ENCODE peak calls at places on chromosomes 12 and 14, in five cellular contexts. One of them, this sample, is unnamed.

GRCh38 chr12:53378705-53379388 is 1.1 kb upstream of the SP1 start:
- DNase-seq in IMR-90: no peak
- DNase-seq in HFF-Myc: no peak
- DNase-seq in epithelial cell of esophagus: no peak
- DNase-seq in A673: no peak
- DNase-seq in this sample: no peak

GRCh38 chr12:128388461-128388921 is 121.5 kb downstream of the TMEM132C start:
- DNase-seq in IMR-90: no peak
- DNase-seq in HFF-Myc: no peak
- DNase-seq in epithelial cell of esophagus: no peak
- DNase-seq in A673: no peak
- DNase-seq in this sample: no peak

GRCh38 chr12:53200458-53201169 is 6.4 kb downstream of the ITGB7 start:
- DNase-seq in IMR-90: no peak
- DNase-seq in HFF-Myc: no peak
- DNase-seq in epithelial cell of esophagus: peak
- DNase-seq in A673: no peak
- DNase-seq in this sample: no peak

GRCh38 chr12:20194171-20194570 is 174.2 kb upstream of the PDE3A start:
- DNase-seq in IMR-90: peak
- DNase-seq in HFF-Myc: no peak
- DNase-seq in epithelial cell of esophagus: no peak
- DNase-seq in A673: peak
- DNase-seq in this sample: peak

GRCh38 chr14:55938249-55938791 is 179.9 kb upstream of the PELI2 start:
- DNase-seq in IMR-90: peak
- DNase-seq in HFF-Myc: peak
- DNase-seq in epithelial cell of esophagus: peak
- DNase-seq in A673: no peak
- DNase-seq in this sample: peak

GRCh38 chr12:83318386-83318971 is 631.8 kb downstream of the TMTC2 start:
- DNase-seq in IMR-90: peak
- DNase-seq in HFF-Myc: no peak
- DNase-seq in epithelial cell of esophagus: peak
- DNase-seq in A673: no peak
- DNase-seq in this sample: no peak

GRCh38 chr12:107404981-107405380 is 280.6 kb upstream of the PWP1 start:
- DNase-seq in IMR-90: peak
- DNase-seq in HFF-Myc: no peak
- DNase-seq in epithelial cell of esophagus: peak
- DNase-seq in A673: peak
- DNase-seq in this sample: no peak

GRCh38 chr12:18139254-18139653 is 49.3 kb upstream of the RERGL start:
- DNase-seq in IMR-90: no peak
- DNase-seq in HFF-Myc: no peak
- DNase-seq in epithelial cell of esophagus: no peak
- DNase-seq in A673: no peak
- DNase-seq in this sample: no peak

GRCh38 chr12:107776171-107776570 is 1.7 kb downstream of the ASCL4 start:
- DNase-seq in IMR-90: no peak
- DNase-seq in HFF-Myc: no peak
- DNase-seq in epithelial cell of esophagus: no peak
- DNase-seq in A673: no peak
- DNase-seq in this sample: no peak

GRCh38 chr14:77618381-77618780 is 1.9 kb upstream of the SPTLC2 start:
- DNase-seq in IMR-90: no peak
- DNase-seq in HFF-Myc: no peak
- DNase-seq in epithelial cell of esophagus: peak
- DNase-seq in A673: no peak
- DNase-seq in this sample: no peak
- TF ChIP-seq CTCF in IMR-90: no peak
- TF ChIP-seq CTCF in HFF-Myc: no peak
- TF ChIP-seq CTCF in epithelial cell of esophagus: no peak
- TF ChIP-seq CTCF in A673: no peak
- TF ChIP-seq CTCF in this sample: no peak

GRCh38 chr14:65834812-65835211 is 422.3 kb downstream of the FUT8 start:
- DNase-seq in IMR-90: no peak
- DNase-seq in HFF-Myc: no peak
- DNase-seq in epithelial cell of esophagus: no peak
- DNase-seq in A673: no peak
- DNase-seq in this sample: no peak

GRCh38 chr14:65833256-65833880 is 420.8 kb downstream of the FUT8 start:
- DNase-seq in IMR-90: no peak
- DNase-seq in HFF-Myc: no peak
- DNase-seq in epithelial cell of esophagus: no peak
- DNase-seq in A673: no peak
- DNase-seq in this sample: no peak

GRCh38 chr14:65835501-65835900 is 423.0 kb downstream of the FUT8 start:
- DNase-seq in IMR-90: no peak
- DNase-seq in HFF-Myc: no peak
- DNase-seq in epithelial cell of esophagus: no peak
- DNase-seq in A673: no peak
- DNase-seq in this sample: no peak

GRCh38 chr14:65834051-65834450 is 421.5 kb downstream of the FUT8 start:
- DNase-seq in IMR-90: no peak
- DNase-seq in HFF-Myc: no peak
- DNase-seq in epithelial cell of esophagus: no peak
- DNase-seq in A673: no peak
- DNase-seq in this sample: no peak

GRCh38 chr14:65832431-65833253 is 420.1 kb downstream of the FUT8 start:
- DNase-seq in IMR-90: peak
- DNase-seq in HFF-Myc: no peak
- DNase-seq in epithelial cell of esophagus: no peak
- DNase-seq in A673: peak
- DNase-seq in this sample: no peak
- TF ChIP-seq CTCF in IMR-90: peak
- TF ChIP-seq CTCF in HFF-Myc: peak
- TF ChIP-seq CTCF in epithelial cell of esophagus: no peak
- TF ChIP-seq CTCF in A673: peak
- TF ChIP-seq CTCF in this sample: peak

GRCh38 chr14:89954045-89955021 is at the start of gene EFCAB11:
- DNase-seq in IMR-90: peak
- DNase-seq in HFF-Myc: peak
- DNase-seq in epithelial cell of esophagus: peak
- DNase-seq in A673: peak
- DNase-seq in this sample: peak
- TF ChIP-seq CTCF in IMR-90: peak
- TF ChIP-seq CTCF in HFF-Myc: no peak
- TF ChIP-seq CTCF in epithelial cell of esophagus: peak
- TF ChIP-seq CTCF in A673: peak
- TF ChIP-seq CTCF in this sample: peak

GRCh38 chr12:69091447-69092022 is 147.8 kb upstream of the CPSF6 start:
- DNase-seq in IMR-90: no peak
- DNase-seq in HFF-Myc: no peak
- DNase-seq in epithelial cell of esophagus: no peak
- DNase-seq in A673: no peak
- DNase-seq in this sample: no peak
- TF ChIP-seq CTCF in IMR-90: no peak
- TF ChIP-seq CTCF in HFF-Myc: no peak
- TF ChIP-seq CTCF in epithelial cell of esophagus: no peak
- TF ChIP-seq CTCF in A673: no peak
- TF ChIP-seq CTCF in this sample: no peak

GRCh38 chr14:19878029-19878642 is 3.2 kb downstream of the OR4K2 start:
- DNase-seq in IMR-90: no peak
- DNase-seq in HFF-Myc: peak
- DNase-seq in epithelial cell of esophagus: peak
- DNase-seq in A673: peak
- DNase-seq in this sample: no peak
- TF ChIP-seq CTCF in IMR-90: peak
- TF ChIP-seq CTCF in HFF-Myc: peak
- TF ChIP-seq CTCF in epithelial cell of esophagus: peak
- TF ChIP-seq CTCF in A673: peak
- TF ChIP-seq CTCF in this sample: peak

DNA sequence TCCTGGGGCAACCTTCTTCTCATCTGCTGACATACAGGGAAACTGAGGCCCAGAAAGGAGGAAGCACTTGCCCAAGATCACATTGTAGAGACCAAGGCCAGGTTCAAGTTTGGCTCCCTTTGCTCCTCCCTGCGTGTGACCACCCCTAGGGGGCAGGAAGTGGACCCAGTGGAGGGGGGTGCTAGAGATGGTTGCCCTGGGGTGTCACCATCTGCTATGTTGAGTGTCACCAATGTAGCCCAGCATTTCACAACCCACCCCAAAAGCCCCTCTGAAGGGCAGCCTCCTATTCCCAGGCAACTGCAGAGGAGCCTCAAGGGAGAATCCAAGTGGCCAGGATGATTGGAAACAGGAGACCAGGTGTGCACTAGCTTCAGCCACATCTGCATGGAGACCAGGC is 12.0 kb upstream of the RBM19 start:
- DNase-seq in IMR-90: no peak
- DNase-seq in HFF-Myc: no peak
- DNase-seq in epithelial cell of esophagus: no peak
- DNase-seq in A673: no peak
- DNase-seq in this sample: no peak
- TF ChIP-seq CTCF in IMR-90: no peak
- TF ChIP-seq CTCF in HFF-Myc: no peak
- TF ChIP-seq CTCF in epithelial cell of esophagus: no peak
- TF ChIP-seq CTCF in A673: no peak
- TF ChIP-seq CTCF in this sample: no peak

DNA sequence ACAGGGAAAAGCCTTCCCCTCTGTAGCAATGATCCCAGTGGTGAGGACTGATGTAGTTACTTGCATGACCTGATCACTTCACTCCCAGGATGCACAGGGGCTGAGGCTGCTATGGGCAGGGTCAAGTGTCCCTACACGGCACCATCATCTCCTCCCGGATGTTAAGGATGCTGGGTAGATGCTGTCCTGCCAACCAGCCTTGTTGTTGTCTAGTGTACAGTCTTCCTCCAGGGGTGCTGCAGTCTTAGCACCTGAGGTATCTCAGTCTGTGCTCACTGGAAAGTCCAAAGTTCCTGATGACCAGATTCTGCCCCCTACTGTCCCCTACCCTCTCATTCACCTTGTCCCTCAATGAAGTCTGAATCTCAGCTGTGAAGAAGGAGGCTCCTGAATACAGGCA is 20.1 kb downstream of the CPM start:
- DNase-seq in IMR-90: no peak
- DNase-seq in HFF-Myc: no peak
- DNase-seq in epithelial cell of esophagus: no peak
- DNase-seq in A673: no peak
- DNase-seq in this sample: no peak
- TF ChIP-seq CTCF in IMR-90: no peak
- TF ChIP-seq CTCF in HFF-Myc: peak
- TF ChIP-seq CTCF in epithelial cell of esophagus: no peak
- TF ChIP-seq CTCF in A673: no peak
- TF ChIP-seq CTCF in this sample: no peak

GRCh38 chr12:121325922-121326396 is 26.3 kb downstream of the ANAPC5 start:
- DNase-seq in IMR-90: no peak
- DNase-seq in HFF-Myc: no peak
- DNase-seq in epithelial cell of esophagus: no peak
- DNase-seq in A673: no peak
- DNase-seq in this sample: no peak
- TF ChIP-seq CTCF in IMR-90: no peak
- TF ChIP-seq CTCF in HFF-Myc: no peak
- TF ChIP-seq CTCF in epithelial cell of esophagus: no peak
- TF ChIP-seq CTCF in A673: no peak
- TF ChIP-seq CTCF in this sample: no peak

This sample was measured in AG09309.